ENCODE peak calls at places on chromosomes 3 and 15, in seven cellular contexts. H is hepatocyte, P is PC-3, Z is PC-9, U is GM23338, T is GM23248, V is Karpas-422. A is an unnamed sample. For H3K9me2, the result is how much of the 10 kb centered on the place peaks cover.

GRCh38 chr3:172125053-172125452 is 85.7 kb downstream of the FNDC3B start:
- DNase-seq in P (no peak), U (peak), Z (no peak), T (no peak), V (no peak), H (no peak), A (no peak)

GRCh38 chr3:49465269-49466034 is 4.6 kb upstream of the DAG1 start:
- DNase-seq in P (no peak), U (no peak), T (no peak), V (no peak), H (no peak), Z (peak), A (no peak)

GRCh38 chr15:94965593-94965992 is 734.2 kb downstream of the MCTP2 start:
- DNase-seq in U (no peak), H (no peak), V (no peak), T (no peak), Z (no peak), P (no peak), A (no peak)

GRCh38 chr3:132006605-132007204 is 28.1 kb downstream of the CPNE4 start:
- DNase-seq in H (peak), U (peak), T (peak), P (peak), V (peak), Z (peak), A (peak)

GRCh38 chr3:16982439-16982838 is 97.7 kb downstream of the PLCL2 start:
- DNase-seq in P (no peak), H (no peak), T (no peak), Z (no peak), V (no peak), U (no peak), A (no peak)

GRCh38 chr3:184354121-184354728 is 7.2 kb downstream of the CLCN2 start:
- DNase-seq in H (peak), Z (peak), V (peak), T (peak), P (peak), U (peak), A (peak)

GRCh38 chr15:69042531-69042930 is 28.0 kb downstream of the NOX5 start:
- DNase-seq in Z (no peak), U (no peak), T (no peak), V (no peak), P (no peak), H (no peak), A (no peak)

GRCh38 chr15:51726302-51727073 is 11.0 kb downstream of the LYSMD2 start:
- DNase-seq in P (peak), T (peak), H (peak), U (peak), V (peak), Z (peak), A (no peak)

GRCh38 chr3:123792473-123793201 is 91.5 kb downstream of the MYLK start:
- DNase-seq in H (no peak), V (no peak), Z (peak), U (no peak), T (peak), P (peak), A (no peak)

GRCh38 chr3:11499144-11499543 is 144.6 kb downstream of the VGLL4 start:
- DNase-seq in Z (peak), P (peak), T (peak), U (no peak), V (no peak), H (no peak), A (no peak)

GRCh38 chr3:149701977-149702350 is 44.1 kb upstream of the WWTR1 start:
- DNase-seq in T (no peak), H (no peak), Z (no peak), P (peak), V (no peak), U (no peak), A (no peak)

GRCh38 chr3:192957441-192957951 is 39.8 kb upstream of the MB21D2 start:
- DNase-seq in V (no peak), U (no peak), H (peak), Z (no peak), T (peak), P (peak), A (no peak)

GRCh38 chr15:84983299-84983698 is 1.6 kb downstream of the PDE8A start:
- DNase-seq in Z (no peak), T (peak), V (no peak), P (no peak), H (no peak), U (no peak), A (no peak)
- H3K4me3 ChIP-seq in Z (peak), T (peak), V (no peak), P (peak), H (peak), U (peak), A (peak)

DNA sequence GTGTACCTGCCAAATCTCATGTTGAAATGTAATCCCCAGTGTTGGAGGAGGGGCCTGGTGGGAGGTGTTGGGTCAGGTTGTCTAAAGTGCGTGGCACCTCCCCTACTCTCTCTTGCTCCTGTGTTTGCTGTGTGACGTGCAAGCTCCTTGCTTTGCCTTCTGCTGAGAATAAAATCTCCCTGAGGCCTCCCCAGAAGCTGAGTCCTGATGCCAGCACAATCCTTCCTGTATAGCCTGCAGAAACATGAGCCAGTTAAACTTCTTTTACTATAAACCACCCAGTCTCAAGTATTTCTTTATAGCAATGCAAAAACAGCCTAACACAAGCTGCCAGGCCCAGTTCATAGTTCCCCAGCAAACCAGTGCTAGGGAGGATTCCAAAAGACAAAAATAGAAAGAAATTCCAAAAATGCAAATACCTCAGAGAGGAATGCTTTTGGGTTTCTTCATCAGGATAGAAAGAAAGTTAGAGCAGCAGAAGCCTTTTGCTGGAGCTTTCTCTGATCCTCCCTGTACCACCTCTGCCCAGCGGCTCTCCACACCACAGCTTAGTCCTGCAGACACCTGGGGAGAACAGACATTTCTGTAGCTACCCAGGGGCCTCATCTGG is 25.9 kb upstream of the CDV3 start:
- DNase-seq in U (peak), Z (peak), V (no peak), P (no peak), H (peak), T (peak), A (no peak)
- H3K9me2 ChIP-seq in U (under half), Z (under half), V (under half), P (under half), H (under half), T (under half), A (under half)

GRCh38 chr3:29978036-29978435 is 628.4 kb upstream of the TGFBR2 start:
- DNase-seq in H (no peak), Z (no peak), V (no peak), U (no peak), T (peak), P (peak), A (no peak)

GRCh38 chr3:29973763-29974162 is 632.6 kb upstream of the TGFBR2 start:
- DNase-seq in H (no peak), V (no peak), P (no peak), Z (no peak), T (no peak), U (no peak), A (no peak)

GRCh38 chr3:29976871-29977270 is 629.5 kb upstream of the TGFBR2 start:
- DNase-seq in P (no peak), U (no peak), Z (no peak), T (no peak), V (no peak), H (no peak), A (no peak)

GRCh38 chr3:29972594-29972993 is 633.8 kb upstream of the TGFBR2 start:
- DNase-seq in T (peak), V (no peak), P (no peak), U (peak), H (no peak), Z (no peak), A (no peak)

GRCh38 chr3:29977360-29977759 is 629.0 kb upstream of the TGFBR2 start:
- DNase-seq in Z (no peak), T (peak), V (no peak), U (no peak), P (no peak), H (no peak), A (no peak)
- H3K27ac ChIP-seq in Z (no peak), T (peak), V (no peak), U (no peak), P (no peak), H (no peak), A (no peak)

GRCh38 chr15:80310776-80311175 is 58.8 kb upstream of the CTXND1 start:
- DNase-seq in Z (no peak), V (no peak), U (no peak), H (no peak), P (no peak), T (no peak), A (no peak)

GRCh38 chr15:80308002-80308401 is 56.0 kb upstream of the CTXND1 start:
- DNase-seq in H (no peak), Z (no peak), V (peak), P (no peak), T (no peak), U (peak), A (peak)

DNA sequence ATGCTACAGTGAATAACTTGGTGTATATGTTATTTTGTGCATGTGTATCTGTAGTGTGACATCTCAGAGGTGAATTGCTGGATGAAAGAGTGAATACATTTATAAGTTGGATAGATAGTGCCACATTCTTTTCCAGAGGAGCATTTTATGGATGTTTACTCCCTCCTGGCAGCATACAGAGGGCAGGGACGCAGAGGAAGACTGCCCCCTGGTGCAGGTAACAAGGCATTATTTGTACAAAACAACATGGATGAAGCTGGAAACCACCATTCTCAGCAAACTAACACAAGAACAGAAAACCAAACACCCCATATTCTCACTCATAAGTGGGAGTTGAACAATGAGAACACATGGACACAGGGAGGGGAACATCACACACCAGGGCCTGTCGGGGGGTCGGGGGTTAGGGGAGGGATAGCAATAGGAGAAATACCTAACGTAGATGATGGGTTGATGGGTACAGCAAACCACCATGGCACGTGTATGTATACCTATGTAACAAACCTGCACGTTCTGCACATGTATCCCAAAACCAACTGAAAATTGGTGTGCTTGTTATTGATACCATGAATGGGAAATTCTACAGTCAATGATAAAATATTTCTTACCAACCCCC is 57.9 kb upstream of the CTXND1 start:
- DNase-seq in P (peak), H (peak), U (peak), V (peak), T (peak), Z (no peak), A (peak)
- H3K4me3 ChIP-seq in P (no peak), H (no peak), U (no peak), V (no peak), T (no peak), Z (no peak), A (no peak)

GRCh38 chr3:197327701-197328100 is 29.3 kb upstream of the DLG1 start:
- DNase-seq in T (peak), H (no peak), Z (no peak), P (no peak), U (no peak), V (no peak), A (no peak)
- H3K9me2 ChIP-seq in T (under half), H (under half), Z (under half), P (under half), U (under half), V (under half), A (under half)

DNA sequence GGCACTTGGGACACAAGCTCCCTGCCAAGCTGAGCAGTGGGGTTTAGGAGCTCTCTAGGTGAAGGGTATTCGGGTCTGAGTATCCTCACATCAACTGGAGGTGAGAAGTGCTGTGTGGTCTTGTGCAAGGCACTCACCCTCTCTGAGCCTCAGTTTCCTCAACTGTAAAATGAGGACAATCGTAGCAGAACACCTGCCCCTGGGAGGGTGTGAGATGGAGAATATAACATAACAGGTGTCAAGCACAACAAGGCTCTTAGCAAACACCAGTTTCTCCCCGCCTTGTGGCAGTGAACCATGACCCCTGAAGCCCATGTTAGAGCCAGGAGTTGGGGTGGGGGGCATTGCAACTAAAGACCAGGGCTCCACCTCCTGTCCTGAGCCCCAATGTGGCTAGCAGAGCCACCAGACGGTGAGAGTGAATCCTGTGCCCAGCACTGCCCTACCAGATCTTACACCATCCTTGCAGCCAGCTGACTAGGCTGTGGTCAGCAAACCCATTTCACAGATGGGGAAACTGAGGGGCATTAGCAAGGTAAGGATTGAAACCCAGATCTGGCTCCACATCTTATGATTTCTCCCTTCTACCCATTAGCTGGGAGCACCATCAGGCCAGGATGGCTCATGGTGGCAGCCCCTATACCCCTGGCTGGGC is 2.6 kb upstream of the PLXND1 start:
- DNase-seq in U (no peak), V (no peak), H (no peak), P (no peak), T (no peak), Z (no peak), A (no peak)
- H3K27ac ChIP-seq in U (no peak), V (no peak), H (no peak), P (no peak), T (no peak), Z (no peak), A (no peak)